ENCODE peak calls at places on chromosomes 12 and 14, in five cellular contexts. One of them, this sample, is unnamed.

GRCh38 chr12:19248929-19249602 is 119.5 kb downstream of the PLEKHA5 start:
- DNase-seq in NCI-H526: no peak
- DNase-seq in astrocyte: no peak
- DNase-seq in stimulated activated CD8-positive, alpha-beta memory T cell treated with anti-CD3 and anti-CD28 coated beads, Interleukin-15, amount 100 ng/mL, for 1 hour: no peak
- DNase-seq in left ventricle myocardium superior: no peak
- DNase-seq in this sample: no peak

GRCh38 chr14:81676879-81677278 is 143.2 kb upstream of the SEL1L start:
- DNase-seq in NCI-H526: no peak
- DNase-seq in astrocyte: no peak
- DNase-seq in stimulated activated CD8-positive, alpha-beta memory T cell treated with anti-CD3 and anti-CD28 coated beads, Interleukin-15, amount 100 ng/mL, for 1 hour: no peak
- DNase-seq in left ventricle myocardium superior: no peak
- DNase-seq in this sample: no peak

GRCh38 chr12:42957136-42957535 is 367.6 kb upstream of the PRICKLE1 start:
- DNase-seq in NCI-H526: no peak
- DNase-seq in astrocyte: no peak
- DNase-seq in stimulated activated CD8-positive, alpha-beta memory T cell treated with anti-CD3 and anti-CD28 coated beads, Interleukin-15, amount 100 ng/mL, for 1 hour: no peak
- DNase-seq in left ventricle myocardium superior: peak; percentile 55
- DNase-seq in this sample: peak; percentile 31

GRCh38 chr12:1373887-1374286 is 220.5 kb downstream of the FBXL14 start:
- DNase-seq in NCI-H526: no peak
- DNase-seq in astrocyte: peak; percentile 30
- DNase-seq in stimulated activated CD8-positive, alpha-beta memory T cell treated with anti-CD3 and anti-CD28 coated beads, Interleukin-15, amount 100 ng/mL, for 1 hour: no peak
- DNase-seq in left ventricle myocardium superior: no peak
- DNase-seq in this sample: no peak

GRCh38 chr12:59649203-59649602 is 53.4 kb downstream of the SLC16A7 start:
- DNase-seq in NCI-H526: no peak
- DNase-seq in astrocyte: no peak
- DNase-seq in stimulated activated CD8-positive, alpha-beta memory T cell treated with anti-CD3 and anti-CD28 coated beads, Interleukin-15, amount 100 ng/mL, for 1 hour: no peak
- DNase-seq in left ventricle myocardium superior: no peak
- DNase-seq in this sample: no peak

GRCh38 chr14:26088260-26088659 is 509.6 kb downstream of the NOVA1 start:
- DNase-seq in NCI-H526: no peak
- DNase-seq in astrocyte: no peak
- DNase-seq in stimulated activated CD8-positive, alpha-beta memory T cell treated with anti-CD3 and anti-CD28 coated beads, Interleukin-15, amount 100 ng/mL, for 1 hour: no peak
- DNase-seq in left ventricle myocardium superior: no peak
- DNase-seq in this sample: no peak

GRCh38 chr14:54487771-54488170 is 1.0 kb downstream of the GMFB start:
- DNase-seq in NCI-H526: peak; percentile 7
- DNase-seq in astrocyte: peak; percentile 49
- DNase-seq in stimulated activated CD8-positive, alpha-beta memory T cell treated with anti-CD3 and anti-CD28 coated beads, Interleukin-15, amount 100 ng/mL, for 1 hour: no peak
- DNase-seq in left ventricle myocardium superior: no peak
- DNase-seq in this sample: no peak

GRCh38 chr12:9597365-9597764 is 10.4 kb downstream of the KLRB1 start:
- DNase-seq in NCI-H526: no peak
- DNase-seq in astrocyte: no peak
- DNase-seq in stimulated activated CD8-positive, alpha-beta memory T cell treated with anti-CD3 and anti-CD28 coated beads, Interleukin-15, amount 100 ng/mL, for 1 hour: no peak
- DNase-seq in left ventricle myocardium superior: no peak
- DNase-seq in this sample: no peak

GRCh38 chr14:99395904-99396530 is 84.6 kb downstream of the SETD3 start:
- DNase-seq in NCI-H526: no peak
- DNase-seq in astrocyte: peak; percentile 83
- DNase-seq in stimulated activated CD8-positive, alpha-beta memory T cell treated with anti-CD3 and anti-CD28 coated beads, Interleukin-15, amount 100 ng/mL, for 1 hour: no peak
- DNase-seq in left ventricle myocardium superior: no peak
- DNase-seq in this sample: no peak

GRCh38 chr14:45246151-45246550 is 6.9 kb downstream of the MIS18BP1 start:
- DNase-seq in NCI-H526: no peak
- DNase-seq in astrocyte: no peak
- DNase-seq in stimulated activated CD8-positive, alpha-beta memory T cell treated with anti-CD3 and anti-CD28 coated beads, Interleukin-15, amount 100 ng/mL, for 1 hour: no peak
- DNase-seq in left ventricle myocardium superior: no peak
- DNase-seq in this sample: no peak

GRCh38 chr12:125083092-125083491 is 17.9 kb downstream of the AACS start:
- DNase-seq in NCI-H526: no peak
- DNase-seq in astrocyte: no peak
- DNase-seq in stimulated activated CD8-positive, alpha-beta memory T cell treated with anti-CD3 and anti-CD28 coated beads, Interleukin-15, amount 100 ng/mL, for 1 hour: no peak
- DNase-seq in left ventricle myocardium superior: no peak
- DNase-seq in this sample: no peak

GRCh38 chr14:52824479-52824878 is 33.1 kb upstream of the GNPNAT1 start:
- DNase-seq in NCI-H526: no peak
- DNase-seq in astrocyte: peak; percentile 6
- DNase-seq in stimulated activated CD8-positive, alpha-beta memory T cell treated with anti-CD3 and anti-CD28 coated beads, Interleukin-15, amount 100 ng/mL, for 1 hour: no peak
- DNase-seq in left ventricle myocardium superior: no peak
- DNase-seq in this sample: no peak

GRCh38 chr12:121792607-121793500 is 634 bp downstream of the RHOF start:
- DNase-seq in NCI-H526: no peak
- DNase-seq in astrocyte: no peak
- DNase-seq in stimulated activated CD8-positive, alpha-beta memory T cell treated with anti-CD3 and anti-CD28 coated beads, Interleukin-15, amount 100 ng/mL, for 1 hour: no peak
- DNase-seq in left ventricle myocardium superior: peak; percentile 80
- DNase-seq in this sample: peak; percentile 54

GRCh38 chr14:29810657-29811056 is 117.0 kb downstream of the PRKD1 start:
- DNase-seq in NCI-H526: no peak
- DNase-seq in astrocyte: no peak
- DNase-seq in stimulated activated CD8-positive, alpha-beta memory T cell treated with anti-CD3 and anti-CD28 coated beads, Interleukin-15, amount 100 ng/mL, for 1 hour: no peak
- DNase-seq in left ventricle myocardium superior: no peak
- DNase-seq in this sample: no peak

GRCh38 chr12:106897082-106897481 is 58.6 kb upstream of the TMEM263 start:
- DNase-seq in NCI-H526: peak; percentile 17
- DNase-seq in astrocyte: no peak
- DNase-seq in stimulated activated CD8-positive, alpha-beta memory T cell treated with anti-CD3 and anti-CD28 coated beads, Interleukin-15, amount 100 ng/mL, for 1 hour: no peak
- DNase-seq in left ventricle myocardium superior: no peak
- DNase-seq in this sample: no peak

This sample was measured in left ventricle myocardium inferior.